ENCODE peak calls at places on chromosome 12, in eight cellular contexts. L is H1, J is A549, P is stomach, U is HepG2, F is ovary, A is sigmoid colon, X is K562. N is an unnamed sample.

GRCh38 chr12:41509655-41510054 is 321.5 kb downstream of the PDZRN4 start:
- DNase-seq in A (no peak), P (no peak), L (no peak), F (no peak), X (no peak), U (no peak), J (no peak), N (no peak)

GRCh38 chr12:113190761-113191160 is 5.2 kb downstream of the RITA1 start:
- DNase-seq in F (no peak), L (no peak), U (peak; percentile 43), J (peak; percentile 76), A (no peak), X (peak; percentile 88), P (no peak), N (no peak)

GRCh38 chr12:122097641-122098364 is 19.2 kb downstream of the MLXIP start:
- DNase-seq in J (peak; percentile 56), L (no peak), P (peak; percentile 94), A (peak; percentile 65), U (peak; percentile 46), X (peak; percentile 96), F (no peak), N (no peak)

GRCh38 chr12:2683283-2684025 is 111.3 kb upstream of the FKBP4 start:
- DNase-seq in L (no peak), X (no peak), U (no peak), A (no peak), P (no peak), F (no peak), J (no peak), N (no peak)

GRCh38 chr12:31309279-31309678 is 16.7 kb downstream of the SINHCAF start:
- DNase-seq in L (no peak), F (no peak), X (no peak), U (no peak), A (no peak), J (no peak), P (no peak), N (no peak)

GRCh38 chr12:48286665-48287064 is 64.1 kb downstream of the ZNF641 start:
- DNase-seq in P (no peak), F (no peak), L (no peak), X (peak; percentile 41), U (peak; percentile 10), A (no peak), J (no peak), N (no peak)

GRCh38 chr12:57213763-57214397 is 2.7 kb upstream of the NXPH4 start:
- DNase-seq in L (no peak), F (no peak), J (peak; percentile 29), A (no peak), P (no peak), X (no peak), U (no peak), N (no peak)

GRCh38 chr12:13094349-13094748 is 9.1 kb downstream of the GSG1 start:
- DNase-seq in X (no peak), P (no peak), U (no peak), A (no peak), L (no peak), F (no peak), J (no peak), N (no peak)

GRCh38 chr12:93164103-93164880 is 213.4 kb upstream of the NUDT4 start:
- DNase-seq in U (peak; percentile 40), J (no peak), F (no peak), X (no peak), L (no peak), A (no peak), P (no peak), N (no peak)

GRCh38 chr12:68951652-68952051 is 18.7 kb upstream of the CPM start:
- DNase-seq in F (no peak), L (no peak), P (no peak), U (no peak), X (no peak), J (no peak), A (no peak), N (peak; percentile 55)
- H3K27ac ChIP-seq in F (no peak overlapping the region), L (no peak overlapping the region), P (peak overlapping the region; percentile 39), U (no peak overlapping the region), X (no peak overlapping the region), J (no peak overlapping the region), A (peak overlapping the region; percentile 55), N (no peak overlapping the region)

DNA sequence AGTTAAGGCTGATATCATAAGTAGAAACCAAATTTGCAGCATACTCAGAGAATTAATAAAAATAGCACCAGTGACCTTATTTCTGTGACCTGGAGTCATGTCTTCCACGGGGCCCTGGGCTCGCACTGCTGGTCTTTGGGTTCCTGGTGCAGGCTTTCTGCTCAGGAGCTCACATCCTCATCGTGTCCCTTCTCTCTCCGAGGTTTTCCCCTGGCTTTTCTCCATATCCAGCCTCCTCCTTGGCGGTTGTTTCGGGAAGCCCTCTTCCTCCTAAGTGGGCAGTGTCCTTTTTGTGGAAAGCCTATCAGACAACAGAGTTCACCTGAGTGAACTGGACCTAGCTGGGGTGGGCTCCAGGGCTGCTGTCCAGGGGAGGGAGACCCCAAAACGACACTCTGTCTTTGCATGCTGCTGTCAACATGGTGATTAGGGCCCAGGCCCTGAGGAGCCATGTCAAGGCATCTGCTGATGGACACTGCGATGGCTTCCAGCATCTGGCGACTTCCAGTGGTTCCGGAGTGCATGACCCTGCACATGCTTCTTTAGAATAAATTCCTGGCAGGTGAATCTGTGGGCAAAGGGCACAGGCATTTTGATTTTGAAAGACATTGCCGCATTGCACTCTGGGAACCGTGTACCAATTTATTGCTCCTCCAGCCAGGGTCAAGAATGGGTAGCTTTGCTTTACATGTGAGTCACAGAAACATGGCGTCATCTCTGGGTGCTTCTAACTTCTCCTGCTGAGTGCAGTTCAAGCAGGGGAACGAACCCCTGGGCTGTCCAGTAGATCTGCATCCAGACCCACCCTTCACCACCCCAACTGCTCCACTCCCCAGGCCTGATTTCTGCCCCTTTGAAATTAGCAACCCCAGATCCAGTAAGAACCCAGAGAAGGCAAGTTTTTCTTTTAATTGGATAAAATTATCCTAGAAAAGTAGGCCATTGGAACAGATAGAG is 136.8 kb downstream of the ADGRD1 start:
- DNase-seq in A (peak; percentile 19), X (no peak), L (no peak), P (no peak), F (peak; percentile 12), J (no peak), U (no peak), N (no peak)
- TF ChIP-seq EP300 in A (no peak), X (no peak), L (no peak), P (no peak), F (no peak), J (no peak), U (no peak), N (no peak)

GRCh38 chr12:26612203-26612602 is 220.8 kb downstream of the ITPR2 start:
- DNase-seq in A (no peak), P (no peak), F (no peak), L (no peak), J (no peak), X (no peak), U (no peak), N (no peak)
- TF ChIP-seq CTCF in A (no peak), P (no peak), F (no peak), L (no peak), J (no peak), X (no peak), U (no peak), N (no peak)

GRCh38 chr12:6763380-6763779 is 2.8 kb upstream of the PTMS start:
- DNase-seq in X (no peak), F (no peak), A (no peak), J (no peak), P (no peak), U (no peak), L (no peak), N (no peak)

GRCh38 chr12:6765634-6766581 is at the start of gene PTMS:
- DNase-seq in A (peak; percentile 97), U (peak; percentile 41), L (peak; percentile 88), F (peak; percentile 91), P (peak; percentile 63), J (peak; percentile 77), X (peak; percentile 85), N (peak; percentile 69)

GRCh38 chr12:6765048-6765633 is 1.0 kb upstream of the PTMS start:
- DNase-seq in P (no peak), A (no peak), U (no peak), F (no peak), L (no peak), X (peak; percentile 85), J (peak; percentile 36), N (no peak)

GRCh38 chr12:6761849-6762248 is 4.3 kb upstream of the PTMS start:
- DNase-seq in U (no peak), J (no peak), F (no peak), A (no peak), P (no peak), X (no peak), L (no peak), N (no peak)

DNA sequence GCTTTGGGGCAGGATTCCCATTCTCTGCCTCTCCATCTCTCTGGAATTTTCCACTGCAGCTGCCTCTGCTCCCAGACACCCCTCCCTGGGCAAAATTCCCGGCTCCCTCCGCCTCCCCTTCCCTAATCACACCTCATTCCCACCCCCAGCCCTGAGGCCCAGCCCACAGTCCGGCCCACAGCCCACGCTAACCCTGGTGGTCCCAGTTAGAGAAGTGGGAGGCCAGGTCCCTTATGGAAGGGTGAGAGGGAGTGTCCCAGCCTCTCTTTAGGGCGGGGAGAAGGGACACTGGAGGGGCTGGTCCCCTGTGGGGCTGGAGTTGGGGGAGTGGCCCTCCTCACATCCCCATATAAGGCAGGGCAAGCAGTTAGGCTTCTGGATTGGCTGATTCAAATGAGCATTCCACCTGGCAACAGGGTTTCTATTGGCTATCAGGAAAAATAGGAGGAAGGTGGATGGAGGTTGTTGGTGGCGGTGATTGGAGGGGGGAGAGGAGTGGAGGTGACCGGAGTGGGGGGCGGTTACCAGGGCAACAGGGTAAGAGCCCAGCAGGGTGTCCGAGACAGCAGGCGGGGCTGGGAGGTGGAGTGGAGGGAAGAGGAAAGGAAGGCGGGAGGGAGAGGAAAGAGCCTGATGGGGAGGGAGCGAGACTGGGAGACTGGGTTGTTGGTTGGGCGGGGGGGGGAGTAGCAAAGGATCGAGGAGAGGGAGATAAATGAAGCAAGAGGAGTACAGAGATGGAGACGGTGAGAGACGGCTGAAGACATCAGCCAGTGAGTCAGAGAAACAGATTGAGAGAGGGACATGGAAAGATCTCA is 1.9 kb upstream of the PTMS start:
- DNase-seq in U (peak; percentile 95), A (peak; percentile 99), P (peak; percentile 86), F (peak; percentile 96), X (peak; percentile 93), L (peak; percentile 94), J (peak; percentile 100), N (peak; percentile 80)
- H3K27ac ChIP-seq in U (peak overlapping the region; percentile 54), A (peak overlapping the region; percentile 96), P (peak overlapping the region; percentile 91), F (peak overlapping the region; percentile 91), X (peak overlapping the region; percentile 65), L (peak overlapping the region; percentile 77), J (peak overlapping the region; percentile 95), N (peak overlapping the region; percentile 94)

N was measured in tibial nerve.